ENCODE peak calls at places on chromosomes 5 and 9, in four cellular contexts. One of them, this sample, is unnamed.

GRCh38 chr9:36191290-36191645 is 547 bp downstream of the CLTA start:
- DNase-seq in Panc1: no peak
- DNase-seq in spleen: peak; percentile 86
- DNase-seq in GM23248: peak; percentile 73
- DNase-seq in this sample: peak; percentile 46

GRCh38 chr5:73454379-73455036 is 5.9 kb upstream of the FOXD1 start:
- DNase-seq in spleen: no peak
- DNase-seq in GM23248: peak; percentile 78
- DNase-seq in Panc1: peak; percentile 77
- DNase-seq in this sample: peak; percentile 33

GRCh38 chr5:23482642-23483041 is 24.8 kb upstream of the PRDM9 start:
- DNase-seq in Panc1: no peak
- DNase-seq in GM23248: no peak
- DNase-seq in spleen: no peak
- DNase-seq in this sample: no peak

GRCh38 chr9:80417211-80417773 is 845.5 kb downstream of the TLE4 start:
- DNase-seq in Panc1: no peak
- DNase-seq in GM23248: no peak
- DNase-seq in spleen: no peak
- DNase-seq in this sample: no peak

GRCh38 chr5:80082731-80083114 is 47.6 kb downstream of the THBS4 start:
- DNase-seq in GM23248: peak; percentile 94
- DNase-seq in spleen: peak; percentile 87
- DNase-seq in Panc1: no peak
- DNase-seq in this sample: peak; percentile 44

GRCh38 chr5:166441-167372 is 24.6 kb upstream of the LRRC14B start:
- DNase-seq in Panc1: no peak
- DNase-seq in GM23248: no peak
- DNase-seq in spleen: peak; percentile 44
- DNase-seq in this sample: no peak

GRCh38 chr5:157167219-157167621 is 1.2 kb upstream of the GARIN3 start:
- DNase-seq in spleen: no peak
- DNase-seq in GM23248: peak; percentile 79
- DNase-seq in Panc1: no peak
- DNase-seq in this sample: no peak

GRCh38 chr9:17509698-17510097 is 69.2 kb upstream of the SH3GL2 start:
- DNase-seq in GM23248: peak; percentile 28
- DNase-seq in Panc1: no peak
- DNase-seq in spleen: no peak
- DNase-seq in this sample: no peak

GRCh38 chr9:128160603-128160987 is 530 bp downstream of the BBLN start:
- DNase-seq in GM23248: peak; percentile 82
- DNase-seq in Panc1: no peak
- DNase-seq in spleen: no peak
- DNase-seq in this sample: peak; percentile 29

GRCh38 chr5:1133510-1134255 is 21.8 kb upstream of the SLC12A7 start:
- DNase-seq in GM23248: peak; percentile 20
- DNase-seq in spleen: no peak
- DNase-seq in Panc1: no peak
- DNase-seq in this sample: no peak

GRCh38 chr5:9194509-9194908 is 351.4 kb downstream of the SEMA5A start:
- DNase-seq in spleen: no peak
- DNase-seq in GM23248: peak; percentile 88
- DNase-seq in Panc1: no peak
- DNase-seq in this sample: no peak

GRCh38 chr5:112312810-112313209 is 106.3 kb downstream of the EPB41L4A start:
- DNase-seq in spleen: no peak
- DNase-seq in GM23248: peak; percentile 7
- DNase-seq in Panc1: no peak
- DNase-seq in this sample: no peak

GRCh38 chr5:168152660-168153059 is 138.8 kb upstream of the WWC1 start:
- DNase-seq in GM23248: peak; percentile 56
- DNase-seq in spleen: no peak
- DNase-seq in Panc1: no peak
- DNase-seq in this sample: no peak

GRCh38 chr9:89808076-89808701 is 203.4 kb downstream of the GADD45G start:
- DNase-seq in Panc1: no peak
- DNase-seq in GM23248: no peak
- DNase-seq in spleen: no peak
- DNase-seq in this sample: no peak

GRCh38 chr5:127870914-127871313 is 167.7 kb downstream of the CCDC192 start:
- DNase-seq in spleen: no peak
- DNase-seq in Panc1: no peak
- DNase-seq in GM23248: peak; percentile 50
- DNase-seq in this sample: no peak

GRCh38 chr9:110750272-110750671 is 81.7 kb downstream of the MUSK start:
- DNase-seq in spleen: no peak
- DNase-seq in GM23248: peak; percentile 41
- DNase-seq in Panc1: no peak
- DNase-seq in this sample: no peak

GRCh38 chr5:116291271-116291670 is 206.4 kb downstream of the COMMD10 start:
- DNase-seq in spleen: no peak
- DNase-seq in GM23248: no peak
- DNase-seq in Panc1: no peak
- DNase-seq in this sample: no peak

GRCh38 chr9:109336409-109336808 is 15.6 kb upstream of the EPB41L4B start:
- DNase-seq in Panc1: no peak
- DNase-seq in spleen: no peak
- DNase-seq in GM23248: no peak
- DNase-seq in this sample: no peak

GRCh38 chr9:124590886-124591641 is 83.9 kb upstream of the NR5A1 start:
- DNase-seq in spleen: no peak
- DNase-seq in GM23248: no peak
- DNase-seq in Panc1: no peak
- DNase-seq in this sample: no peak

GRCh38 chr9:124385623-124386022 is 29.6 kb downstream of the PSMB7 start:
- DNase-seq in GM23248: no peak
- DNase-seq in Panc1: no peak
- DNase-seq in spleen: no peak
- DNase-seq in this sample: no peak

GRCh38 chr5:37751227-37751626 is 88.6 kb downstream of the GDNF start:
- DNase-seq in GM23248: peak; percentile 65
- DNase-seq in spleen: no peak
- DNase-seq in Panc1: no peak
- DNase-seq in this sample: no peak

GRCh38 chr9:119839888-119840287 is 470.7 kb upstream of the BRINP1 start:
- DNase-seq in spleen: no peak
- DNase-seq in GM23248: peak; percentile 12
- DNase-seq in Panc1: no peak
- DNase-seq in this sample: no peak

GRCh38 chr5:38807570-38808461 is 38.0 kb upstream of the OSMR start:
- DNase-seq in Panc1: no peak
- DNase-seq in GM23248: peak; percentile 68
- DNase-seq in spleen: no peak
- DNase-seq in this sample: no peak

GRCh38 chr9:132054024-132054423 is 25.6 kb downstream of the MED27 start:
- DNase-seq in Panc1: no peak
- DNase-seq in spleen: no peak
- DNase-seq in GM23248: no peak
- DNase-seq in this sample: no peak

GRCh38 chr5:54785729-54786548 is 199.5 kb downstream of the ESM1 start:
- DNase-seq in Panc1: no peak
- DNase-seq in spleen: peak; percentile 86
- DNase-seq in GM23248: peak; percentile 33
- DNase-seq in this sample: no peak

GRCh38 chr5:157456301-157456700 is 3.7 kb upstream of the NIPAL4 start:
- DNase-seq in Panc1: no peak
- DNase-seq in spleen: no peak
- DNase-seq in GM23248: no peak
- DNase-seq in this sample: no peak

GRCh38 chr5:14054965-14055963 is 87.9 kb upstream of the TRIO start:
- DNase-seq in spleen: no peak
- DNase-seq in Panc1: no peak
- DNase-seq in GM23248: peak; percentile 73
- DNase-seq in this sample: no peak

GRCh38 chr5:154015071-154015693 is 23.5 kb downstream of the FAM114A2 start:
- DNase-seq in spleen: no peak
- DNase-seq in Panc1: no peak
- DNase-seq in GM23248: no peak
- DNase-seq in this sample: no peak

GRCh38 chr9:26745111-26745510 is 147.5 kb downstream of the CAAP1 start:
- DNase-seq in GM23248: no peak
- DNase-seq in Panc1: no peak
- DNase-seq in spleen: no peak
- DNase-seq in this sample: no peak

GRCh38 chr5:82150562-82150961 is 127.6 kb downstream of the RPS23 start:
- DNase-seq in Panc1: no peak
- DNase-seq in GM23248: peak; percentile 23
- DNase-seq in spleen: no peak
- DNase-seq in this sample: no peak

GRCh38 chr9:36499156-36499886 is 73.4 kb upstream of the MELK start:
- DNase-seq in GM23248: no peak
- DNase-seq in Panc1: no peak
- DNase-seq in spleen: no peak
- DNase-seq in this sample: no peak

DNA sequence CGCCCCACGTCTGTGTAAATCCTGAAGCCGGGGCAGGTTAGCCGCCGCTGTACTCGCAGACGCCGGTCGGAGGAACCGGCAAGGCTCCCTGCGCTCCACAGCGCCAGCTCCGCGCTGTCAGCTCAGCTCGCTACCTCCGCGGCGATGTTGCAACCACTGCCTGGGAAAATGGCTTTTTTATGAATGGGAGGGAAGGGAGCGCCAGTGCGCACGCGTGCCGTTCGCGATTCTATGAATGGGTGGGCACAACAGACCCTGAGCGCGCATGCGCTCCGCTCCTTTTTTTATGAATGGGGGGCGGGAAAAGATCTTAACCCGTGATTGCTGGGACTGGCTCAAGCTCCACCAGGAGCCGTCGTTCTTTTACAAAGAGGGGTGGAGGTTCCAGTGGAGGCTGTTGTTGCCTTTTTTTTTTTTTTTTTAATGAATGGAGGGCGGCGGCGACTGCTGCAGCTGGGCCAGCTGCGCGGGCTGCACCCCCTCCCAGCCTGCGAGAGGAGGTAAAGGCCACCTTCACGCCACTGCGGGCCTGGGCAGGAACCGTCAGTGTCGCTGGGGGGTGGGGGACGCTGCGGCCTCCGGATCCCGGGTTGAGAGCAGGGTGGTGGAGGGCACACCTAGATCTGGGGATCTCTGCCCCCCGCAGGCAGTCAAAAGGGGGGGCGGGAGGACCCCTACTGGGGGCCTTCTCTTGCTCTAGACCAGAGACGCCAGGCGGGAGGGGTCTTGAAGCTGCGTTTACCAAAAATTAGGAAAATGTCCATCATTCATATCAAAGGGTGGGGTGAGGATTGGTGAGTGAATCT is at the start of gene SPRY4:
- DNase-seq in GM23248: peak; percentile 98
- DNase-seq in Panc1: peak; percentile 96
- DNase-seq in spleen: peak; percentile 93
- DNase-seq in this sample: peak; percentile 76
- H3K4me1 ChIP-seq in GM23248: peaks cover 45% of the 10 kb centered on the region
- H3K4me1 ChIP-seq in Panc1: peaks cover 44% of the 10 kb centered on the region
- H3K4me1 ChIP-seq in spleen: peaks cover 18% of the 10 kb centered on the region
- H3K4me1 ChIP-seq in this sample: peaks cover 29% of the 10 kb centered on the region

GRCh38 chr5:60549841-60550240 is 150.1 kb downstream of the DEPDC1B start:
- DNase-seq in spleen: no peak
- DNase-seq in GM23248: no peak
- DNase-seq in Panc1: no peak
- DNase-seq in this sample: no peak
- H3K27ac ChIP-seq in spleen: no peak overlapping the region
- H3K27ac ChIP-seq in GM23248: no peak overlapping the region
- H3K27ac ChIP-seq in Panc1: no peak overlapping the region
- H3K27ac ChIP-seq in this sample: no peak overlapping the region

DNA sequence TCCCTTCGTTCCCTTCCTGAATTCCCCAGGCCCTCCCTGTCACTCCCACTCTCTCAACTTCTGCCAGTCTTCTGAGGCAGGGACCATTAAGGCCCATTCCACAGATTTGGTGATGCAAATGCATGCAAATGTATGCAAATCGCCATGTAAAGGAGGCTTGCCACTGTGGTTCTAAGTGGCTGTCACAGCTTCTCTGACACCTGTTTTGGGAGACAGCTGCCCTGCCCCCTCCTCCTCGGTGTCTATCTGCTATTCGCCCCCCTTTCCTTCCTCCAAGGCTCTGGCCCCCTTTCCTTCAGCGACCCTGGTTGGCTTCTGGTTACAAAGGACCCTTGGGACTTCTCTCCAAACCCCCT is 10.5 kb upstream of the ARAP3 start:
- DNase-seq in Panc1: no peak
- DNase-seq in GM23248: no peak
- DNase-seq in spleen: no peak
- DNase-seq in this sample: no peak
- H3K4me3 ChIP-seq in Panc1: peak overlapping the region; percentile 30
- H3K4me3 ChIP-seq in GM23248: peak overlapping the region; percentile 72
- H3K4me3 ChIP-seq in spleen: peak overlapping the region; percentile 59
- H3K4me3 ChIP-seq in this sample: peak overlapping the region; percentile 76

GRCh38 chr5:151024440-151024839 is 4.0 kb downstream of the GPX3 start:
- DNase-seq in GM23248: no peak
- DNase-seq in Panc1: no peak
- DNase-seq in spleen: no peak
- DNase-seq in this sample: no peak

GRCh38 chr5:151021771-151022170 is 1.4 kb downstream of the GPX3 start:
- DNase-seq in Panc1: no peak
- DNase-seq in GM23248: no peak
- DNase-seq in spleen: no peak
- DNase-seq in this sample: no peak

GRCh38 chr5:151023651-151024050 is 3.3 kb downstream of the GPX3 start:
- DNase-seq in GM23248: peak; percentile 38
- DNase-seq in spleen: no peak
- DNase-seq in Panc1: no peak
- DNase-seq in this sample: no peak

GRCh38 chr5:151022511-151023018 is 2.2 kb downstream of the GPX3 start:
- DNase-seq in Panc1: no peak
- DNase-seq in GM23248: peak; percentile 23
- DNase-seq in spleen: no peak
- DNase-seq in this sample: no peak

GRCh38 chr5:151023047-151023615 is 2.7 kb downstream of the GPX3 start:
- DNase-seq in GM23248: peak; percentile 26
- DNase-seq in spleen: no peak
- DNase-seq in Panc1: no peak
- DNase-seq in this sample: no peak
- H3K4me1 ChIP-seq in GM23248: no peaks in the 10 kb centered on the region
- H3K4me1 ChIP-seq in spleen: peaks cover 9% of the 10 kb centered on the region
- H3K4me1 ChIP-seq in Panc1: peaks cover 2% of the 10 kb centered on the region
- H3K4me1 ChIP-seq in this sample: peaks cover 22% of the 10 kb centered on the region

DNA sequence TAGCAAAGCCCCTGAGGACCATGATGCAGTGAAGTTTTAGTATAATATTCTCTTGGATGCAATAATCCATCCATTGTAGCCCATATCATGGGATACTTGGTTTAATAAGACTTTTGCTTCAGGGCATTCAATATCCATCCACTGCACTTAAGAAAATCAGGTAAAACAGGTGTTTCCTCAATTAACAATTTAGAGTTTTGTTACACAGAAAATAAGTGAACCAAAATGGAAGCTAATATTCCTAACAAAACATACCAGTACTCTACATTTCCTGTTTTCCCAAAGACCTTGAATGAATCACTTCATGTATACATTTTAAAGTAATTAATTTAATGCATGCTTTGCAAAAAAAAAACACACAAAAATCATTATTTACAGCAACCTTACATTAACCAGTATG is 305.6 kb downstream of the NR2F1-AS1 start:
- DNase-seq in Panc1: no peak
- DNase-seq in spleen: no peak
- DNase-seq in GM23248: no peak
- DNase-seq in this sample: no peak
- H3K27ac ChIP-seq in Panc1: no peak overlapping the region
- H3K27ac ChIP-seq in spleen: no peak overlapping the region
- H3K27ac ChIP-seq in GM23248: no peak overlapping the region
- H3K27ac ChIP-seq in this sample: no peak overlapping the region

This sample was measured in CD4-positive, alpha-beta memory T cell.